ENCODE peak calls at places on chromosomes 16 and 17, in six cellular contexts. T, I, L, V, B and P are unnamed samples.

GRCh38 chr16:1614226-1615102 is 2.3 kb downstream of the CRAMP1 start:
- DNase-seq in B (no peak), L (no peak), V (peak), I (peak), T (peak), P (peak)

GRCh38 chr17:44187131-44187899 is 543 bp downstream of the TMUB2 start:
- DNase-seq in I (no peak), V (peak), L (peak), B (no peak), T (peak), P (peak)

GRCh38 chr17:8465381-8466158 is 29.9 kb downstream of the NDEL1 start:
- DNase-seq in B (no peak), V (no peak), T (no peak), L (no peak), I (no peak), P (peak)

GRCh38 chr17:72560303-72561247 is 439.8 kb downstream of the SOX9 start:
- DNase-seq in V (peak), B (peak), L (peak), T (no peak), I (peak), P (peak)

GRCh38 chr17:52686140-52686539 is 527.6 kb upstream of the CA10 start:
- DNase-seq in V (no peak), B (no peak), I (no peak), T (no peak), L (no peak), P (no peak)

GRCh38 chr17:80766290-80766689 is 221.7 kb downstream of the RPTOR start:
- DNase-seq in L (no peak), T (no peak), B (no peak), V (no peak), I (no peak), P (no peak)

GRCh38 chr17:50049636-50050035 is 6.3 kb upstream of the ITGA3 start:
- DNase-seq in B (no peak), L (no peak), V (no peak), I (no peak), T (no peak), P (no peak)

GRCh38 chr16:50666658-50667496 is 14.2 kb downstream of the SNX20 start:
- DNase-seq in I (peak), T (peak), L (no peak), B (no peak), V (peak), P (no peak)

GRCh38 chr17:4872786-4873185 is 26.6 kb upstream of the C17orf107 start:
- DNase-seq in I (no peak), L (no peak), V (no peak), T (peak), B (no peak), P (peak)

GRCh38 chr17:67431210-67432015 is 54.3 kb downstream of the PITPNC1 start:
- DNase-seq in L (no peak), I (no peak), V (peak), T (no peak), B (no peak), P (peak)

GRCh38 chr17:47852113-47852949 is 1.4 kb upstream of the SP6 start:
- DNase-seq in L (no peak), T (no peak), I (no peak), B (no peak), V (no peak), P (no peak)

GRCh38 chr17:143785-144281 is 6.5 kb downstream of the SCGB1C2 start:
- DNase-seq in I (peak), T (peak), L (peak), B (peak), V (peak), P (peak)

GRCh38 chr17:76529643-76530488 is 7.6 kb downstream of the CYGB start:
- DNase-seq in V (no peak), L (no peak), T (peak), B (no peak), I (no peak), P (peak)

GRCh38 chr16:21194771-21195301 is 16.5 kb downstream of the ZP2 start:
- DNase-seq in V (no peak), B (no peak), I (no peak), T (no peak), L (no peak), P (peak)